ENCODE peak calls at places on chromosomes 11 and 22, in seven cellular contexts. I is fibroblast of lung; N is prostate gland; V is vagina; L is BE2C; Y is CD8-positive, alpha-beta T cell; C is neural progenitor cell. O is an unnamed sample.

GRCh38 chr11:33475999-33476398 is 218.8 kb downstream of the HIPK3 start:
- DNase-seq in I (peak; percentile 69), N (peak; percentile 36), V (no peak), L (peak; percentile 4), Y (no peak), C (no peak), O (no peak)

GRCh38 chr22:28187612-28188011 is 268.6 kb upstream of the PITPNB start:
- DNase-seq in I (no peak), N (no peak), V (no peak), L (no peak), Y (no peak), C (peak; percentile 17), O (no peak)

GRCh38 chr22:19759459-19759993 is 1.1 kb upstream of the TBX1 start:
- DNase-seq in I (no peak), N (no peak), V (no peak), L (no peak), Y (no peak), C (peak; percentile 73), O (no peak)

GRCh38 chr11:119741369-119742262 is 12.6 kb upstream of the NECTIN1 start:
- DNase-seq in I (no peak), N (no peak), V (no peak), L (no peak), Y (peak; percentile 73), C (peak; percentile 79), O (no peak)

GRCh38 chr11:47213985-47214564 is 699 bp upstream of the DDB2 start:
- DNase-seq in I (peak; percentile 88), N (peak; percentile 90), V (peak; percentile 96), L (peak; percentile 75), Y (peak; percentile 79), C (peak; percentile 71), O (no peak)

GRCh38 chr11:73296501-73297230 is 11.4 kb upstream of the ARHGEF17 start:
- DNase-seq in I (no peak), N (no peak), V (no peak), L (no peak), Y (no peak), C (no peak), O (no peak)

GRCh38 chr22:18091916-18092526 is 14.2 kb downstream of the PEX26 start:
- DNase-seq in I (peak; percentile 72), N (peak; percentile 62), V (no peak), L (no peak), Y (peak; percentile 17), C (no peak), O (no peak)

GRCh38 chr11:104556606-104557301 is 341.5 kb downstream of the CASP12 start:
- DNase-seq in I (no peak), N (no peak), V (no peak), L (no peak), Y (no peak), C (no peak), O (no peak)

GRCh38 chr11:9687736-9688494 is 24.0 kb downstream of the SWAP70 start:
- DNase-seq in I (peak; percentile 29), N (no peak), V (no peak), L (peak; percentile 23), Y (no peak), C (no peak), O (no peak)

GRCh38 chr11:20618083-20618482 is 18.7 kb downstream of the SLC6A5 start:
- DNase-seq in I (no peak), N (no peak), V (no peak), L (no peak), Y (no peak), C (no peak), O (no peak)

GRCh38 chr11:128859563-128860441 is 7.3 kb downstream of the KCNJ1 start:
- DNase-seq in I (peak; percentile 43), N (peak; percentile 19), V (no peak), L (peak; percentile 74), Y (peak; percentile 75), C (peak; percentile 87), O (no peak)
- TF ChIP-seq CTCF in I (peak; percentile 62), N (peak; percentile 61), V (peak; percentile 31), L (peak; percentile 86), Y (peak; percentile 99), C (peak; percentile 98), O (peak; percentile 61)

GRCh38 chr11:64268028-64268686 is 16.3 kb downstream of the BAD start:
- DNase-seq in I (no peak), N (peak; percentile 31), V (no peak), L (no peak), Y (no peak), C (no peak), O (no peak)
- H3K4me3 ChIP-seq in I (peak overlapping the region; percentile 76), N (no peak overlapping the region), V (peak overlapping the region; percentile 92), L (no peak overlapping the region), Y (peak overlapping the region; percentile 81), C (peak overlapping the region; percentile 68), O (peak overlapping the region; percentile 66)

GRCh38 chr11:77147668-77148321 is 19.7 kb downstream of the MYO7A start:
- DNase-seq in I (peak; percentile 22), N (no peak), V (no peak), L (no peak), Y (peak; percentile 46), C (peak; percentile 89), O (no peak)

GRCh38 chr11:77146261-77147035 is 18.4 kb downstream of the MYO7A start:
- DNase-seq in I (no peak), N (no peak), V (no peak), L (no peak), Y (no peak), C (no peak), O (no peak)

GRCh38 chr11:77148963-77149715 is 21.1 kb downstream of the MYO7A start:
- DNase-seq in I (no peak), N (no peak), V (no peak), L (no peak), Y (no peak), C (no peak), O (no peak)

GRCh38 chr11:77144854-77145428 is 16.9 kb downstream of the MYO7A start:
- DNase-seq in I (no peak), N (no peak), V (no peak), L (no peak), Y (no peak), C (no peak), O (no peak)

DNA sequence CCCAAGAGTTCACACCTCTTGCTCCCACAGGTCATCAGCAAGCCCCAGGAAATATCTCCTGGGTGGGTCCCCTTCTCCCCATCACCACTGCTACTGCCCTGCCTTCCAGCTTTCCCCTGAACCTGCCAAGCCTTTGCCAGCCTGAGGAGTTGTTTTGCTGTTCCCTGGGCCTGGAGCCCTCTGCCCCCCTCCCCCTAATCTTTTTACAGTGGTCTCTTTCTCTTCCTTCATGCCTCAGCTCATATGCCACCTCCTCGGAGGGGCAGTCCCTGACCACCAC is 18.9 kb downstream of the MYO7A start:
- DNase-seq in I (no peak), N (no peak), V (no peak), L (no peak), Y (no peak), C (no peak), O (no peak)
- H3K27me3 ChIP-seq in I (no peaks in the 10 kb centered on the region), N (no peaks in the 10 kb centered on the region), V (no peaks in the 10 kb centered on the region), L (no peaks in the 10 kb centered on the region), Y (no peaks in the 10 kb centered on the region), C (peaks cover 4% of the 10 kb centered on the region), O (peaks cover 16% of the 10 kb centered on the region)

GRCh38 chr11:66136752-66137123 is 66.7 kb downstream of the PACS1 start:
- DNase-seq in I (peak; percentile 68), N (no peak), V (no peak), L (no peak), Y (no peak), C (no peak), O (no peak)

GRCh38 chr11:66133216-66133775 is 63.2 kb downstream of the PACS1 start:
- DNase-seq in I (no peak), N (no peak), V (no peak), L (no peak), Y (no peak), C (no peak), O (no peak)

GRCh38 chr11:66130978-66131377 is 60.9 kb downstream of the PACS1 start:
- DNase-seq in I (no peak), N (no peak), V (no peak), L (no peak), Y (no peak), C (no peak), O (no peak)

GRCh38 chr11:66126808-66127555 is 56.9 kb downstream of the PACS1 start:
- DNase-seq in I (peak; percentile 89), N (peak; percentile 50), V (no peak), L (peak; percentile 31), Y (peak; percentile 63), C (no peak), O (peak; percentile 20)

GRCh38 chr11:66131937-66132632 is 62.0 kb downstream of the PACS1 start:
- DNase-seq in I (no peak), N (no peak), V (no peak), L (no peak), Y (no peak), C (no peak), O (no peak)
- TF ChIP-seq CTCF in I (no peak), N (no peak), V (no peak), L (no peak), Y (no peak), C (no peak), O (no peak)

GRCh38 chr11:122170815-122171475 is 54.9 kb upstream of the BLID start:
- DNase-seq in I (peak; percentile 96), N (no peak), V (no peak), L (no peak), Y (no peak), C (no peak), O (peak; percentile 56)

GRCh38 chr11:122175316-122175715 is 59.3 kb upstream of the BLID start:
- DNase-seq in I (no peak), N (no peak), V (no peak), L (no peak), Y (no peak), C (no peak), O (no peak)

GRCh38 chr11:122172352-122173073 is 56.5 kb upstream of the BLID start:
- DNase-seq in I (peak; percentile 63), N (no peak), V (no peak), L (no peak), Y (no peak), C (no peak), O (no peak)

GRCh38 chr11:122173074-122173450 is 57.0 kb upstream of the BLID start:
- DNase-seq in I (no peak), N (no peak), V (no peak), L (no peak), Y (no peak), C (no peak), O (no peak)

DNA sequence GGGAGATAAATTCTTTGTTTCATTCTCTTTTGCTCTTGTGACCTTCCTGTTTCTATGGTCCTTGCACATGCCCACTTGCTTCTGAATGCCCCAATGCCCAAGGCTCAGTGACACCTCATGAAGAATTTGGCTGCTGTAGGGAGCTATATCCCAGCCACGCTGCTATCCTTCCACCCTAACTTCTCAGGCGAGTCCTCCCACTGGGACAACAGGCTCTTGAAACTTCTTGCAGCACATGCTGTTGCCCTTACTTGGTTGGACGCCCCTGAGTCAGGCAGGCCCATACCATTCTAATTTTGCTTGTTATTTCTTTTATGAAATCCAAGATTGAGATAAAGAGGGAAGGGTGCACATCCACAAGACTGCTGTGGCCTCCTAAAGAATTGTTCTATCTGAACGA is 57.6 kb upstream of the BLID start:
- DNase-seq in I (no peak), N (no peak), V (no peak), L (no peak), Y (no peak), C (no peak), O (no peak)
- H3K4me3 ChIP-seq in I (no peak overlapping the region), N (no peak overlapping the region), V (no peak overlapping the region), L (no peak overlapping the region), Y (no peak overlapping the region), C (no peak overlapping the region), O (no peak overlapping the region)

DNA sequence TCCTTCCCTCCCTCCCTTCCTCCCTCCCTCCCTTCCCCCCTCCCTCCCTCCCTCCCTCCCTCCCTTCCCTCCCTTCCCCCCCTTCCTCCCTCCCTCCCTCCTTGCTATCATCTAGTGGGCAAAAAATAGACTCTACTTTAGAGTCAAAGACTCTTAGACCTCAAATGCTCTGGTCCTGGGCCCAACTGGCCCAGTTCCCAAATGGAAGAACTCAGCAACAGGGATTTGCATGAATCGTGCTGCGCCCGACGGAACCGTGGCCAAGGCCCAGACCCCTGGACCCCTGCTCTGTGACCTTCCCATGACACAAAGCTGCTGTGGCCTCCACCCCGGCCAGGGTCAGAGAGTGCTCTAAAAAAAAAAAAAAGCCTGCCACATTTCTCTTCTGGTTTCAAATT is 97.4 kb downstream of the WNT7B start:
- DNase-seq in I (no peak), N (no peak), V (no peak), L (no peak), Y (no peak), C (no peak), O (no peak)
- H3K27me3 ChIP-seq in I (peaks cover 19% of the 10 kb centered on the region), N (no peaks in the 10 kb centered on the region), V (no peaks in the 10 kb centered on the region), L (peaks cover 3% of the 10 kb centered on the region), Y (peaks cover 7% of the 10 kb centered on the region), C (peaks cover 19% of the 10 kb centered on the region), O (peaks cover 35% of the 10 kb centered on the region)

O was measured in BJ.